ENCODE peak calls at places on chromosome 16, in five cellular contexts. P is trophoblast cell, X is IMR-90, M is neuronal stem cell, B is H1. E is an unnamed sample.

GRCh38 chr16:55052335-55053070 is 121.8 kb downstream of the IRX5 start:
- DNase-seq in X (no peak), B (no peak), P (no peak), M (no peak), E (no peak)

GRCh38 chr16:70437017-70437581 is 1.8 kb downstream of the ST3GAL2 start:
- DNase-seq in P (peak), M (no peak), B (peak), X (peak), E (peak)

GRCh38 chr16:2799852-2800226 is 1.6 kb downstream of the PRSS41 start:
- DNase-seq in X (peak), M (no peak), B (no peak), P (peak), E (peak)

GRCh38 chr16:30010817-30011504 is at the start of gene DOC2A:
- DNase-seq in M (peak), B (peak), P (no peak), X (no peak), E (peak)

GRCh38 chr16:88320947-88321634 is 61.7 kb upstream of the ZNF469 start:
- DNase-seq in M (no peak), P (no peak), X (no peak), B (no peak), E (no peak)

GRCh38 chr16:53952215-53953208 is 248.6 kb downstream of the FTO start:
- DNase-seq in X (peak), B (no peak), P (no peak), M (no peak), E (peak)

GRCh38 chr16:23670137-23670776 is 8.4 kb upstream of the PLK1 start:
- DNase-seq in P (no peak), X (peak), B (no peak), M (no peak), E (peak)

GRCh38 chr16:83233153-83233552 is 574.6 kb upstream of the HSBP1 start:
- DNase-seq in X (peak), M (no peak), B (no peak), P (no peak), E (peak)

GRCh38 chr16:56848056-56848936 is 16.7 kb upstream of the SLC12A3 start:
- DNase-seq in B (no peak), P (no peak), M (no peak), X (peak), E (peak)

GRCh38 chr16:8370374-8371015 is 219.8 kb downstream of the TMEM114 start:
- DNase-seq in X (peak), P (peak), M (no peak), B (no peak), E (no peak)

GRCh38 chr16:27515874-27516353 is 33.8 kb downstream of the GTF3C1 start:
- DNase-seq in X (no peak), B (peak), P (no peak), M (peak), E (peak)

GRCh38 chr16:20001856-20002707 is 71.6 kb downstream of the GPR139 start:
- DNase-seq in X (no peak), P (no peak), M (no peak), B (no peak), E (no peak)

GRCh38 chr16:83552193-83552592 is 255.6 kb upstream of the HSBP1 start:
- DNase-seq in M (no peak), X (peak), P (no peak), B (no peak), E (peak)

GRCh38 chr16:13552062-13552959 is 367.6 kb upstream of the ERCC4 start:
- DNase-seq in P (no peak), M (no peak), X (no peak), B (no peak), E (no peak)
- H4K91ac ChIP-seq in P (no peak), M (no peak), X (no peak), B (no peak), E (no peak)

DNA sequence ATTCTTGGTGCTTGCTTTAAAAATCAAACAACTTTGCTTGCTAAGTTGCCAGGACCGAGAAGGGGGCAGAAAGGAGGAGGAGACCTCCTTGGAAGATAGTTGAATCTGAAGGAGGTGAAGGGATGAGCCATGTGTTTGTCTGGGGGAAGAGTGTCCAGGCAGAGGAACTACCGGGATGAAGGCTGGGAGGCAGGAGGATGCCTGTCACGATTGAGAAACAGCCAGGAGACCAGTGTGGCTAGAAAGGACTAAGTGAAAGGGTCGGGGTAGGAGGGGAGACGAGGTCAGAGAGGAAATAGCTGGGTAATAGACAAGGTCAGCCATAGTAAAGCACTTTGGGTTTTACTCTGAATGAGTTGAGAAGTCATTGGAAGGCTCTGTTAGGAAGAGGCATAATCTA is 38.9 kb upstream of the CSNK2A2 start:
- DNase-seq in X (no peak), B (peak), P (no peak), M (peak), E (no peak)
- H2BK5ac ChIP-seq in X (no peak), B (peak), P (no peak), M (no peak), E (no peak)

GRCh38 chr16:86739808-86740207 is 161.5 kb downstream of the FOXL1 start:
- DNase-seq in P (no peak), B (no peak), M (no peak), X (no peak), E (no peak)

GRCh38 chr16:86740298-86740697 is 161.9 kb downstream of the FOXL1 start:
- DNase-seq in X (no peak), B (no peak), M (no peak), P (no peak), E (no peak)

GRCh38 chr16:86737083-86737482 is 158.7 kb downstream of the FOXL1 start:
- DNase-seq in B (no peak), P (no peak), X (no peak), M (no peak), E (no peak)

GRCh38 chr16:86739178-86739577 is 160.8 kb downstream of the FOXL1 start:
- DNase-seq in P (no peak), B (no peak), M (no peak), X (no peak), E (no peak)

GRCh38 chr16:86740817-86741799 is 162.8 kb downstream of the FOXL1 start:
- DNase-seq in M (no peak), X (peak), P (no peak), B (no peak), E (peak)
- H3K4me3 ChIP-seq in M (peak), X (peak), P (no peak), B (no peak), E (peak)

GRCh38 chr16:4614571-4615388 is at the start of gene UBALD1:
- DNase-seq in B (peak), P (peak), M (peak), X (peak), E (peak)
- H4K91ac ChIP-seq in B (peak), P (peak), M (peak), X (peak), E (peak)

GRCh38 chr16:79171504-79172240 is 428.9 kb downstream of the MAF start:
- DNase-seq in P (no peak), B (no peak), X (no peak), M (no peak), E (no peak)

GRCh38 chr16:79175286-79176057 is 425.1 kb downstream of the MAF start:
- DNase-seq in M (no peak), B (no peak), P (no peak), X (no peak), E (no peak)

GRCh38 chr16:79172306-79172705 is 428.2 kb downstream of the MAF start:
- DNase-seq in B (no peak), P (no peak), M (no peak), X (no peak), E (no peak)

GRCh38 chr16:79173101-79173500 is 427.4 kb downstream of the MAF start:
- DNase-seq in X (no peak), P (no peak), B (no peak), M (no peak), E (no peak)

GRCh38 chr16:79173910-79174309 is 426.6 kb downstream of the MAF start:
- DNase-seq in B (no peak), M (no peak), X (no peak), P (no peak), E (no peak)
- H2BK5ac ChIP-seq in B (no peak), M (no peak), X (no peak), P (no peak), E (no peak)